ENCODE peak calls at places on chromosomes 13 and 19, in ten cellular contexts. A is mesenchymal stem cell, L is PC-9, Z is fibroblast of lung, Y is HepG2, R is GM23248, T is mammary epithelial cell, Q is endothelial cell of umbilical vein, S is H1, J is H9. O is an unnamed sample.

GRCh38 chr19:13742756-13743155 is 21.6 kb upstream of the MRI1 start:
- DNase-seq in T (peak), Y (no peak), A (no peak), Z (peak), S (no peak), J (no peak), R (peak), L (peak), Q (no peak), O (no peak)

GRCh38 chr13:23921451-23921888 is 24.2 kb upstream of the C1QTNF9B start:
- DNase-seq in S (no peak), A (peak), Y (peak), Z (peak), L (peak), Q (peak), T (peak), R (peak), J (peak), O (peak)

GRCh38 chr13:30421093-30422055 is 919 bp upstream of the UBE2L5 start:
- DNase-seq in S (peak), J (peak), T (peak), A (peak), L (peak), Z (peak), Q (peak), Y (no peak), R (peak), O (no peak)

GRCh38 chr19:31279436-31279765 is 69.8 kb downstream of the TSHZ3 start:
- DNase-seq in S (no peak), R (no peak), Z (no peak), J (no peak), Y (no peak), T (no peak), A (no peak), L (no peak), Q (no peak), O (no peak)

GRCh38 chr19:30020189-30020588 is 78.2 kb downstream of the URI1 start:
- DNase-seq in T (no peak), Q (no peak), Y (no peak), S (no peak), J (no peak), L (no peak), R (no peak), A (no peak), Z (no peak), O (no peak)

GRCh38 chr19:18437481-18438330 is at the start of gene ISYNA1:
- DNase-seq in L (peak), Z (peak), Q (peak), J (peak), Y (peak), R (peak), S (peak), T (no peak), A (peak), O (no peak)

GRCh38 chr19:2820112-2820702 is 539 bp downstream of the ZNF554 start:
- DNase-seq in J (peak), A (peak), Y (no peak), Z (no peak), T (no peak), L (peak), Q (peak), R (peak), S (no peak), O (no peak)

GRCh38 chr13:38637576-38637975 is 49.3 kb upstream of the FREM2 start:
- DNase-seq in S (no peak), J (no peak), T (no peak), A (no peak), Z (no peak), Q (no peak), Y (no peak), R (no peak), L (no peak), O (no peak)

GRCh38 chr13:40391788-40392187 is 274.7 kb downstream of the FOXO1 start:
- DNase-seq in Q (no peak), A (no peak), T (no peak), Y (no peak), R (no peak), J (no peak), S (no peak), Z (no peak), L (no peak), O (no peak)

GRCh38 chr13:36673352-36673751 is 468 bp upstream of the SERTM1 start:
- DNase-seq in R (no peak), A (no peak), Z (no peak), T (no peak), Q (no peak), L (no peak), Y (no peak), J (no peak), S (peak), O (no peak)

GRCh38 chr19:57664269-57665127 is 4.2 kb upstream of the ZSCAN4 start:
- DNase-seq in T (peak), R (peak), S (peak), Z (peak), Y (peak), A (peak), J (peak), Q (peak), L (peak), O (no peak)

GRCh38 chr13:114146629-114147028 is 14.2 kb upstream of the RASA3 start:
- DNase-seq in J (no peak), Z (no peak), L (no peak), R (no peak), Q (no peak), Y (no peak), T (no peak), S (peak), A (no peak), O (no peak)

GRCh38 chr13:95139186-95139585 is 162.1 kb downstream of the ABCC4 start:
- DNase-seq in J (no peak), Q (no peak), R (no peak), A (no peak), Z (no peak), T (no peak), L (no peak), Y (no peak), S (no peak), O (no peak)

GRCh38 chr19:44611812-44612295 is 1.5 kb upstream of the IGSF23 start:
- DNase-seq in L (no peak), S (no peak), Y (peak), T (no peak), R (no peak), J (no peak), A (no peak), Z (no peak), Q (no peak), O (no peak)

GRCh38 chr13:106286811-106287210 is 248.7 kb downstream of the EFNB2 start:
- DNase-seq in R (no peak), A (peak), Y (no peak), J (no peak), Z (no peak), T (no peak), L (no peak), S (no peak), Q (no peak), O (no peak)

GRCh38 chr19:17739121-17739875 is 12.0 kb upstream of the FCHO1 start:
- DNase-seq in Z (no peak), R (no peak), A (no peak), T (no peak), L (no peak), J (no peak), Y (no peak), S (no peak), Q (no peak), O (no peak)

GRCh38 chr19:34573226-34573864 is 91.8 kb downstream of the WTIP start:
- DNase-seq in Y (no peak), Z (no peak), J (no peak), T (no peak), S (no peak), A (no peak), Q (no peak), R (no peak), L (no peak), O (no peak)

GRCh38 chr19:46721269-46722003 is 4.5 kb upstream of the PRKD2 start:
- DNase-seq in A (no peak), R (peak), Z (no peak), S (peak), Y (peak), T (no peak), Q (no peak), L (no peak), J (peak), O (no peak)

GRCh38 chr13:44814836-44815235 is 174.4 kb downstream of the NUFIP1 start:
- DNase-seq in Y (no peak), L (no peak), S (no peak), R (peak), J (no peak), A (no peak), Q (no peak), T (no peak), Z (no peak), O (no peak)

GRCh38 chr19:15702590-15702930 is 25.3 kb upstream of the OR10H2 start:
- DNase-seq in Q (peak), Y (peak), J (no peak), Z (no peak), S (no peak), R (peak), A (no peak), L (peak), T (peak), O (peak)

GRCh38 chr19:49231389-49231788 is 73.8 kb downstream of the TRPM4 start:
- DNase-seq in L (no peak), R (no peak), Y (no peak), S (no peak), A (no peak), Q (no peak), Z (no peak), T (no peak), J (no peak), O (no peak)

GRCh38 chr19:8654591-8655339 is 24.3 kb downstream of the NFILZ start:
- DNase-seq in S (peak), L (peak), Q (peak), Z (peak), Y (no peak), T (peak), R (peak), J (peak), A (peak), O (no peak)

GRCh38 chr13:22793598-22794134 is 387.1 kb upstream of the SGCG start:
- DNase-seq in R (no peak), S (no peak), Y (peak), A (no peak), L (no peak), Z (peak), Q (no peak), T (no peak), J (no peak), O (no peak)

GRCh38 chr13:50713849-50714248 is 129.6 kb downstream of the DLEU7 start:
- DNase-seq in S (no peak), L (no peak), Q (no peak), J (no peak), Z (peak), T (peak), R (peak), A (peak), Y (no peak), O (no peak)

GRCh38 chr13:113297370-113297871 is 382 bp downstream of the LAMP1 start:
- DNase-seq in T (peak), Q (peak), R (peak), L (no peak), Z (peak), J (peak), A (peak), Y (no peak), S (no peak), O (no peak)

GRCh38 chr13:79194272-79194671 is 211.8 kb downstream of the RBM26 start:
- DNase-seq in R (no peak), S (no peak), J (no peak), L (no peak), A (no peak), T (no peak), Q (no peak), Z (no peak), Y (no peak), O (no peak)

GRCh38 chr19:40954573-40954972 is 36.5 kb upstream of the CYP2B6 start:
- DNase-seq in T (no peak), Z (peak), S (no peak), J (no peak), Y (no peak), Q (no peak), A (peak), R (no peak), L (no peak), O (no peak)

GRCh38 chr19:13208131-13208963 is 58.1 kb downstream of the IER2 start:
- DNase-seq in A (no peak), L (no peak), Z (peak), Q (peak), S (no peak), J (no peak), T (no peak), R (peak), Y (no peak), O (no peak)

GRCh38 chr13:30305456-30305855 is 1.9 kb downstream of the KATNAL1 start:
- DNase-seq in Z (no peak), S (no peak), Y (no peak), A (no peak), J (no peak), Q (no peak), L (no peak), T (no peak), R (no peak), O (no peak)

GRCh38 chr13:80598189-80598588 is 257.3 kb upstream of the SPRY2 start:
- DNase-seq in J (no peak), Q (no peak), S (no peak), A (no peak), R (no peak), Y (no peak), L (no peak), T (no peak), Z (no peak), O (no peak)

GRCh38 chr13:28719656-28720055 is 886 bp upstream of the SLC46A3 start:
- DNase-seq in Y (no peak), Q (no peak), A (peak), T (peak), Z (peak), L (no peak), J (no peak), R (peak), S (no peak), O (peak)

GRCh38 chr19:44738603-44739585 is 9.6 kb upstream of the BCL3 start:
- DNase-seq in J (no peak), T (no peak), Y (peak), S (no peak), Z (peak), L (peak), Q (no peak), R (peak), A (peak), O (no peak)

GRCh38 chr19:18594096-18594823 is 5.7 kb downstream of the REX1BD start:
- DNase-seq in L (peak), A (peak), T (peak), Y (no peak), Q (peak), S (peak), Z (peak), R (peak), J (peak), O (no peak)

GRCh38 chr19:2815191-2815614 is 4.5 kb upstream of the ZNF554 start:
- DNase-seq in A (no peak), Z (no peak), T (no peak), J (no peak), R (no peak), S (no peak), Q (no peak), Y (no peak), L (no peak), O (no peak)

DNA sequence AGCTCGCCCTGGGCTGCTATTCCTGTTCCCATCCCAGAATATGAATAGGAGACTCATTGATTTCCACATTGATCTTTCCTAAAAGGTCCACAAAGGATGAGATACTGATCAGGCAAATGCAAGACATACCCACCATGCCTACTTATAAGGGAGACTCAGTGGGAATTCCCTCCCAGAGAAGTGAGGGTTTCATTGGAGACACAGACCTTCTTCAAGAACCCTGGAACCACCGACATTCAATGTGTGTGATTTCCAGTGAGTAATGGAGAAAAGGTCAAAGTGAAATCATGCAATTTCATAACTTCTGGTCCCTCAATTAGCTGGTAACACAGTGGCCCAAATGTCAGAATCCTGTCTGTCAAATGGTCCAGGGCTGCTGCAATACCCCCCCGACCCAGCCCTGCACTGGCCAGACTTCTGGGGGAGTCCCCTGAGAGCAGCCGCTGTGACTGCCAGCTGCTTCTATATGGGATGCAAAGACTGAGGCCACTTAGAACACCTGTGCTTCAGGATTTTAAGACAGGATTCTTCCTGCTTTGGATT is 4.6 kb upstream of the METTL21C start:
- DNase-seq in R (no peak), Z (no peak), Y (no peak), S (no peak), L (no peak), J (no peak), A (no peak), T (no peak), Q (no peak), O (no peak)
- H2AFZ ChIP-seq in R (no peak), Z (no peak), Y (no peak), S (no peak), L (no peak), J (no peak), A (no peak), T (no peak), Q (no peak), O (no peak)

GRCh38 chr19:37718357-37718756 is 1.2 kb downstream of the ZNF607 start:
- DNase-seq in R (no peak), L (no peak), Q (no peak), S (no peak), Y (peak), T (peak), J (no peak), Z (no peak), A (peak), O (no peak)
- H3K4me2 ChIP-seq in R (peak), L (peak), Q (no peak), S (peak), Y (peak), T (peak), J (peak), Z (peak), A (peak), O (peak)

DNA sequence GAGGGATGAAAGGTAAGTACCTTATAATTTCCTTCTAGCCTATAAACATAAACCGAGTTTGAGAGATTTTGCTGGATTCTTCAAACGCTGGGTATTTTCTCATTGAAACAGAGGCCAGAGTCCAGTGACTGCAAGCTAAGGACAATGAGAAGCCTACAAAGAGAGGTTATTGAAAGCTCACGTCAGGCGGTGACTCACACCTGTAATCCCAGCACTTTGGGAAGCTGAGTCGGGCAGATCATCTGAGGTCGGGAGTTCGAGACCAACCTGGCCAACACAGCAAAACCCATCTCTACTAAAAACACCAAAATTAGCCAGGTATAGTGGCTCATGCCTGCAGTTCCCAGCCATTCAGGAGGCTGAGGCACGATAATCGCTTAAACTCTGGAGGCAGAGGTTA is 15.0 kb upstream of the ZNF69 start:
- DNase-seq in Y (peak), L (no peak), A (no peak), S (no peak), Z (no peak), Q (no peak), J (no peak), T (no peak), R (no peak), O (no peak)
- H2AFZ ChIP-seq in Y (no peak), L (no peak), A (no peak), S (no peak), Z (no peak), Q (no peak), J (no peak), T (no peak), R (no peak), O (no peak)

DNA sequence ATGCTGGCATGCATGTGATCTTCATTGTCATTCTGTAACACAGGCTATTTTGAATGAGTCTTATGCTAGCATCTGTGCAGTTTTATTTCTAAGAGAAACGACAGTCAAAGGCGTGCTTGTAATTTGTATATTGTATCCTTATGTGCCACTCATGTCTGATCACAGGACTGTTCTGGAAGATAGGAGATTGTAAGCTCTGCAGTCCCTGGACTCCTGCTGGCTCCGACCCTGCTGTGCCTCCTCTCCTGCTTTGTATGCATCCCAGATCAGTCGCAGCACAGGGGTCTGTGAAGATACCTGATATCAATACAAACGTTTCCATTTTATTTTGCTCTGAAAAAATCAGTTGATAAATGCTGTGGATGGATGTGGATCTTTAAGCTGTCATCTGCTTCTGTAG is 653.1 kb downstream of the LIG4 start:
- DNase-seq in Z (no peak), Q (no peak), Y (no peak), L (no peak), T (no peak), R (no peak), J (no peak), S (no peak), A (no peak), O (no peak)
- H3K4me2 ChIP-seq in Z (no peak), Q (no peak), Y (no peak), L (no peak), T (no peak), R (no peak), J (no peak), S (no peak), A (no peak), O (no peak)

DNA sequence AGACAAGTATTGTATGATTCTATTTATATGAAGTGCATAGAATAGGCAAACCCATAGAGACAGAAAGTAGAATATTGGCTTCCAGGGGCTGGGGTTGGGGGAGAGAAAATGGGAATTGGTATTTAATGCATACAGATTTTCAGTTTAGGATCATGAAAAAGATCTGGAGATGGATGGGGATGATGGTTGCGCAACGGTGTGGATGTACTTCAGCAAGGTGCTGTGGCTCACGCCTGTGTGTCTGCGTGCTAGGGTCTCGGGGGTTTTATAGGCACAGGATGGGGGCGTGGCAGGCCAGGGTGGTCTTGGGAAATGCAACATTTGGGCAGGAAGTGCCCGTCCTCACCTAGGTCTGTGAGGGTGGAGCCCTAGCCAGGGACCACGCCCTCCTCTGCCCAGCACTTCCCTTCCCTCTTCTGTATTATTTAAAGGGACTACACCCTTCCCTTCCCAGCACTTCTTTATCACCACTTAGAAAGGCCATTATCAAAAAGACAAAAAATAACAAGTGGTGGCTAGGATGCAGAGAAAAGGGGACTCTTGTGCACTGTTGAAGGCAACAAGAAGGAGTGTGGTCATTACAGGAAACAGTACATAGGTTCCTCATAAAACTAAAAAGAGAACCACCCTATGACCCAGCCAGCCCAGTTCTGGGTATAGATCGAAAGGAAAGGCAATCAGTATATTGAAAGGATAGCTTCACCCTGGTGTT is 29.0 kb downstream of the LILRB4 start:
- DNase-seq in J (no peak), L (no peak), Z (no peak), Q (no peak), R (no peak), Y (no peak), T (no peak), A (no peak), S (no peak), O (no peak)
- H2AFZ ChIP-seq in J (no peak), L (no peak), Z (no peak), Q (no peak), R (no peak), Y (no peak), T (no peak), A (no peak), S (no peak), O (no peak)

GRCh38 chr13:34208326-34208725 is 390.4 kb downstream of the RFC3 start:
- DNase-seq in J (no peak), Z (peak), S (no peak), A (peak), T (no peak), R (peak), Q (no peak), L (no peak), Y (no peak), O (no peak)

GRCh38 chr13:34207872-34208271 is 389.9 kb downstream of the RFC3 start:
- DNase-seq in A (peak), R (peak), L (no peak), S (no peak), T (no peak), J (no peak), Z (no peak), Y (no peak), Q (no peak), O (no peak)

GRCh38 chr13:34207334-34207733 is 389.4 kb downstream of the RFC3 start:
- DNase-seq in J (no peak), Z (peak), Q (peak), L (peak), Y (no peak), S (no peak), A (peak), R (peak), T (peak), O (no peak)
- H3K4me2 ChIP-seq in J (no peak), Z (peak), Q (no peak), L (no peak), Y (no peak), S (no peak), A (no peak), R (peak), T (no peak), O (no peak)

O was measured in keratinocyte.